ENCODE peak calls at places on chromosomes 3 and 15, in seven cellular contexts. One of them, this sample, is unnamed. For H3K4me1, the result is how much of the 10 kb centered on the place peaks cover.

GRCh38 chr15:50676799-50677483 is 9.7 kb downstream of the TRPM7 start:
- DNase-seq in SK-N-SH: no peak
- DNase-seq in CD8-positive, alpha-beta memory T cell: no peak
- DNase-seq in colonic mucosa: no peak
- DNase-seq in heart right ventricle: no peak
- DNase-seq in H9: no peak
- DNase-seq in testis: no peak
- DNase-seq in this sample: peak

GRCh38 chr3:24199775-24200247 is 254.7 kb downstream of the NR1D2 start:
- DNase-seq in heart right ventricle: no peak
- DNase-seq in SK-N-SH: peak
- DNase-seq in H9: no peak
- DNase-seq in CD8-positive, alpha-beta memory T cell: no peak
- DNase-seq in colonic mucosa: no peak
- DNase-seq in testis: no peak
- DNase-seq in this sample: no peak

GRCh38 chr3:57977755-57978715 is 30.2 kb upstream of the FLNB start:
- DNase-seq in testis: no peak
- DNase-seq in heart right ventricle: no peak
- DNase-seq in colonic mucosa: peak
- DNase-seq in SK-N-SH: peak
- DNase-seq in H9: no peak
- DNase-seq in CD8-positive, alpha-beta memory T cell: no peak
- DNase-seq in this sample: no peak

GRCh38 chr3:120506828-120507774 is 56.3 kb upstream of the FSTL1 start:
- DNase-seq in heart right ventricle: peak
- DNase-seq in colonic mucosa: peak
- DNase-seq in SK-N-SH: peak
- DNase-seq in H9: no peak
- DNase-seq in CD8-positive, alpha-beta memory T cell: no peak
- DNase-seq in testis: peak
- DNase-seq in this sample: peak

GRCh38 chr3:190617185-190617584 is 103.3 kb downstream of the IL1RAP start:
- DNase-seq in H9: no peak
- DNase-seq in colonic mucosa: no peak
- DNase-seq in CD8-positive, alpha-beta memory T cell: no peak
- DNase-seq in testis: no peak
- DNase-seq in SK-N-SH: no peak
- DNase-seq in heart right ventricle: peak
- DNase-seq in this sample: no peak

GRCh38 chr15:55586808-55587207 is 1.3 kb downstream of the PYGO1 start:
- DNase-seq in colonic mucosa: no peak
- DNase-seq in testis: no peak
- DNase-seq in H9: no peak
- DNase-seq in CD8-positive, alpha-beta memory T cell: no peak
- DNase-seq in heart right ventricle: no peak
- DNase-seq in SK-N-SH: no peak
- DNase-seq in this sample: peak

GRCh38 chr15:76994971-76995945 is at the start of gene PSTPIP1:
- DNase-seq in CD8-positive, alpha-beta memory T cell: peak
- DNase-seq in H9: no peak
- DNase-seq in SK-N-SH: peak
- DNase-seq in colonic mucosa: no peak
- DNase-seq in testis: no peak
- DNase-seq in heart right ventricle: no peak
- DNase-seq in this sample: peak

GRCh38 chr3:11624704-11625375 is 18.9 kb downstream of the VGLL4 start:
- DNase-seq in testis: no peak
- DNase-seq in colonic mucosa: no peak
- DNase-seq in heart right ventricle: no peak
- DNase-seq in H9: no peak
- DNase-seq in SK-N-SH: no peak
- DNase-seq in CD8-positive, alpha-beta memory T cell: peak
- DNase-seq in this sample: no peak

GRCh38 chr15:61938249-61938648 is 122.0 kb downstream of the VPS13C start:
- DNase-seq in testis: no peak
- DNase-seq in SK-N-SH: no peak
- DNase-seq in colonic mucosa: no peak
- DNase-seq in CD8-positive, alpha-beta memory T cell: no peak
- DNase-seq in heart right ventricle: no peak
- DNase-seq in H9: no peak
- DNase-seq in this sample: no peak

GRCh38 chr3:194375473-194375872 is 5.9 kb upstream of the LRRC15 start:
- DNase-seq in colonic mucosa: no peak
- DNase-seq in heart right ventricle: no peak
- DNase-seq in CD8-positive, alpha-beta memory T cell: no peak
- DNase-seq in H9: peak
- DNase-seq in testis: no peak
- DNase-seq in SK-N-SH: no peak
- DNase-seq in this sample: no peak

GRCh38 chr15:59555696-59556095 is 55.9 kb upstream of the GCNT3 start:
- DNase-seq in H9: no peak
- DNase-seq in SK-N-SH: no peak
- DNase-seq in colonic mucosa: peak
- DNase-seq in heart right ventricle: no peak
- DNase-seq in testis: no peak
- DNase-seq in CD8-positive, alpha-beta memory T cell: no peak
- DNase-seq in this sample: no peak

GRCh38 chr3:59247402-59247841 is 197.6 kb upstream of the CFAP20DC start:
- DNase-seq in SK-N-SH: no peak
- DNase-seq in H9: no peak
- DNase-seq in CD8-positive, alpha-beta memory T cell: no peak
- DNase-seq in testis: no peak
- DNase-seq in heart right ventricle: no peak
- DNase-seq in colonic mucosa: no peak
- DNase-seq in this sample: peak

GRCh38 chr3:15271785-15272381 is 60.5 kb downstream of the SH3BP5 start:
- DNase-seq in testis: peak
- DNase-seq in SK-N-SH: no peak
- DNase-seq in H9: no peak
- DNase-seq in heart right ventricle: peak
- DNase-seq in colonic mucosa: peak
- DNase-seq in CD8-positive, alpha-beta memory T cell: peak
- DNase-seq in this sample: no peak

GRCh38 chr15:101608182-101608581 is 44.0 kb downstream of the TM2D3 start:
- DNase-seq in H9: no peak
- DNase-seq in colonic mucosa: no peak
- DNase-seq in SK-N-SH: no peak
- DNase-seq in heart right ventricle: no peak
- DNase-seq in testis: no peak
- DNase-seq in CD8-positive, alpha-beta memory T cell: no peak
- DNase-seq in this sample: peak

GRCh38 chr15:68593826-68594532 is 15.2 kb downstream of the CORO2B start:
- DNase-seq in H9: no peak
- DNase-seq in colonic mucosa: no peak
- DNase-seq in heart right ventricle: no peak
- DNase-seq in CD8-positive, alpha-beta memory T cell: no peak
- DNase-seq in SK-N-SH: no peak
- DNase-seq in testis: no peak
- DNase-seq in this sample: no peak

GRCh38 chr15:68594533-68595259 is 15.9 kb downstream of the CORO2B start:
- DNase-seq in CD8-positive, alpha-beta memory T cell: no peak
- DNase-seq in testis: no peak
- DNase-seq in heart right ventricle: no peak
- DNase-seq in colonic mucosa: no peak
- DNase-seq in H9: no peak
- DNase-seq in SK-N-SH: no peak
- DNase-seq in this sample: no peak

GRCh38 chr15:68596691-68597090 is 17.9 kb downstream of the CORO2B start:
- DNase-seq in H9: no peak
- DNase-seq in SK-N-SH: no peak
- DNase-seq in heart right ventricle: no peak
- DNase-seq in colonic mucosa: no peak
- DNase-seq in CD8-positive, alpha-beta memory T cell: no peak
- DNase-seq in testis: no peak
- DNase-seq in this sample: no peak

GRCh38 chr15:68595761-68596160 is 17.0 kb downstream of the CORO2B start:
- DNase-seq in heart right ventricle: no peak
- DNase-seq in testis: no peak
- DNase-seq in CD8-positive, alpha-beta memory T cell: no peak
- DNase-seq in SK-N-SH: no peak
- DNase-seq in colonic mucosa: no peak
- DNase-seq in H9: no peak
- DNase-seq in this sample: no peak

GRCh38 chr15:68595260-68595564 is 16.4 kb downstream of the CORO2B start:
- DNase-seq in colonic mucosa: no peak
- DNase-seq in SK-N-SH: no peak
- DNase-seq in testis: no peak
- DNase-seq in CD8-positive, alpha-beta memory T cell: no peak
- DNase-seq in heart right ventricle: no peak
- DNase-seq in H9: no peak
- DNase-seq in this sample: no peak
- H3K4me1 ChIP-seq in colonic mucosa: under half
- H3K4me1 ChIP-seq in SK-N-SH: under half
- H3K4me1 ChIP-seq in testis: under half
- H3K4me1 ChIP-seq in CD8-positive, alpha-beta memory T cell: under half
- H3K4me1 ChIP-seq in heart right ventricle: half or more
- H3K4me1 ChIP-seq in H9: under half
- H3K4me1 ChIP-seq in this sample: under half

DNA sequence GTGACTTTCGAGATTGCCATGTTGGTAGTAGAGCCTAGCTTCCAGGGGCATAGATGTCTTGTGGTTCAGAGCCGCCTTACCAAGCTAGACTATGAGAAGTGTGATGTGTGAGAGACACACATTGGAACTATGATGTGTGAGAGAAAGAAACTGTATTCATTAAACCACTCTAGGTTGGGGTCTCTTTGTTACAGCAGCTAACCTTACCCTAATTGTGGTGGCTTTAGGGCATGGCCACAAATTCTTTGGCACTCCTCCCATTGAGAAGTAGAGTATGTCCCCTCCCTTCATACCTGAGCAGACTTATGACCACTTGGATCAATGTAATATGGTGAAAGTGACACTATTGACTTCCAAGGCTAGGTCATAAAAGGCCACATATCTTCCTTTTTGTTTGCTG is 35.3 kb upstream of the CDV3 start:
- DNase-seq in CD8-positive, alpha-beta memory T cell: no peak
- DNase-seq in heart right ventricle: no peak
- DNase-seq in H9: no peak
- DNase-seq in SK-N-SH: no peak
- DNase-seq in testis: no peak
- DNase-seq in colonic mucosa: no peak
- DNase-seq in this sample: no peak
- H3K4me1 ChIP-seq in CD8-positive, alpha-beta memory T cell: under half
- H3K4me1 ChIP-seq in heart right ventricle: under half
- H3K4me1 ChIP-seq in H9: under half
- H3K4me1 ChIP-seq in SK-N-SH: under half
- H3K4me1 ChIP-seq in testis: under half
- H3K4me1 ChIP-seq in colonic mucosa: under half
- H3K4me1 ChIP-seq in this sample: under half

DNA sequence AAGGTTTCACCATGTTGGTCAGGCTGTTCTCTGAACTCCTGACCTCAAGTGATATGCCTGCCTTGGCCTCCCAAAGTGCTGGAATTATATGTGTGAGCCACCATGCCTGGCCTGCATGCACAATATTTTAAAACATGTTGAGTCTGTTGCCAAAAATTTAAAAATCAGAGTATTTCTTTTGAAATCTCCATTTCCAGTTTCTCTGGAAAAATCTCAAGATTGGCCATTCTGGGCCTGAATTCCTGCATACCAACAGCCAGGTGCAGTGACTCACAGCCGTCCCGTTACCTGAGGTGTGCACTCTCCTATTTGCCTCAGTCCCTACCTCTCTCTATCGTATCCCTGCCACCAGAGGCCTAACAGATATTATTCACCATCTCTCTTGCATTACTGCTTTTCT is 15.0 kb upstream of the COPG1 start:
- DNase-seq in heart right ventricle: no peak
- DNase-seq in SK-N-SH: no peak
- DNase-seq in H9: no peak
- DNase-seq in CD8-positive, alpha-beta memory T cell: no peak
- DNase-seq in testis: no peak
- DNase-seq in colonic mucosa: no peak
- DNase-seq in this sample: no peak
- H3K4me1 ChIP-seq in heart right ventricle: under half
- H3K4me1 ChIP-seq in SK-N-SH: under half
- H3K4me1 ChIP-seq in H9: under half
- H3K4me1 ChIP-seq in CD8-positive, alpha-beta memory T cell: under half
- H3K4me1 ChIP-seq in testis: under half
- H3K4me1 ChIP-seq in colonic mucosa: under half
- H3K4me1 ChIP-seq in this sample: under half

GRCh38 chr3:138941259-138941885 is 5.6 kb downstream of the FOXL2 start:
- DNase-seq in CD8-positive, alpha-beta memory T cell: no peak
- DNase-seq in heart right ventricle: no peak
- DNase-seq in H9: peak
- DNase-seq in colonic mucosa: peak
- DNase-seq in testis: peak
- DNase-seq in SK-N-SH: peak
- DNase-seq in this sample: no peak
- H3K4me1 ChIP-seq in CD8-positive, alpha-beta memory T cell: under half
- H3K4me1 ChIP-seq in heart right ventricle: half or more
- H3K4me1 ChIP-seq in H9: under half
- H3K4me1 ChIP-seq in colonic mucosa: under half
- H3K4me1 ChIP-seq in testis: under half
- H3K4me1 ChIP-seq in SK-N-SH: under half
- H3K4me1 ChIP-seq in this sample: under half

DNA sequence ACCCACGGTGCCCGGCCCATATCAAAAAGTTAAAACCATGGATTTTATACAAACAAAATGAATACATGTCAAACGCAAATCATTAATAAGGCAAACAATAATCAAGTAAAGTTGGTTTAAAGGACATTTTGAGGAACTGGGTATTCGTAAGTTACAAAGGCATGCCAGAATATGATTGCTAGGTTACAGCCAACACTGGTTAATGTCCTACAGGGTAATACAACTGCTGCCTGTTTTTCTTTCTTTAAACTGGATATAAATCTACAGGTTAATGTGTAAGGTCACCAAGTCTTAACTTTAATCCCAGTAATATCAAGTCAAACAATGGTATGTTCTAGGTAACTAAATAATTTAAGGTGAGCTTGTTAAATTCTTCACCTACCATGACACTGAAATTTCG is 166.1 kb downstream of the PTPRG start:
- DNase-seq in CD8-positive, alpha-beta memory T cell: no peak
- DNase-seq in SK-N-SH: no peak
- DNase-seq in colonic mucosa: no peak
- DNase-seq in testis: no peak
- DNase-seq in heart right ventricle: no peak
- DNase-seq in H9: no peak
- DNase-seq in this sample: no peak
- H3K4me1 ChIP-seq in CD8-positive, alpha-beta memory T cell: under half
- H3K4me1 ChIP-seq in SK-N-SH: under half
- H3K4me1 ChIP-seq in colonic mucosa: under half
- H3K4me1 ChIP-seq in testis: under half
- H3K4me1 ChIP-seq in heart right ventricle: under half
- H3K4me1 ChIP-seq in H9: under half
- H3K4me1 ChIP-seq in this sample: under half

GRCh38 chr3:195854628-195855300 is 43.0 kb upstream of the MUC4 start:
- DNase-seq in testis: no peak
- DNase-seq in heart right ventricle: no peak
- DNase-seq in CD8-positive, alpha-beta memory T cell: no peak
- DNase-seq in SK-N-SH: no peak
- DNase-seq in colonic mucosa: no peak
- DNase-seq in H9: no peak
- DNase-seq in this sample: no peak
- H3K4me1 ChIP-seq in testis: under half
- H3K4me1 ChIP-seq in heart right ventricle: under half
- H3K4me1 ChIP-seq in CD8-positive, alpha-beta memory T cell: under half
- H3K4me1 ChIP-seq in SK-N-SH: under half
- H3K4me1 ChIP-seq in colonic mucosa: under half
- H3K4me1 ChIP-seq in H9: under half
- H3K4me1 ChIP-seq in this sample: under half

GRCh38 chr3:66441124-66441523 is 59.7 kb downstream of the LRIG1 start:
- DNase-seq in SK-N-SH: no peak
- DNase-seq in heart right ventricle: no peak
- DNase-seq in testis: no peak
- DNase-seq in H9: no peak
- DNase-seq in CD8-positive, alpha-beta memory T cell: no peak
- DNase-seq in colonic mucosa: no peak
- DNase-seq in this sample: peak
- H3K4me1 ChIP-seq in SK-N-SH: under half
- H3K4me1 ChIP-seq in heart right ventricle: half or more
- H3K4me1 ChIP-seq in testis: under half
- H3K4me1 ChIP-seq in H9: under half
- H3K4me1 ChIP-seq in CD8-positive, alpha-beta memory T cell: under half
- H3K4me1 ChIP-seq in colonic mucosa: under half
- H3K4me1 ChIP-seq in this sample: under half

GRCh38 chr15:57379487-57379886 is 3.2 kb downstream of the CGNL1 start:
- DNase-seq in SK-N-SH: no peak
- DNase-seq in colonic mucosa: no peak
- DNase-seq in testis: no peak
- DNase-seq in CD8-positive, alpha-beta memory T cell: no peak
- DNase-seq in H9: no peak
- DNase-seq in heart right ventricle: no peak
- DNase-seq in this sample: no peak
- H3K4me1 ChIP-seq in SK-N-SH: under half
- H3K4me1 ChIP-seq in colonic mucosa: under half
- H3K4me1 ChIP-seq in testis: under half
- H3K4me1 ChIP-seq in CD8-positive, alpha-beta memory T cell: under half
- H3K4me1 ChIP-seq in H9: under half
- H3K4me1 ChIP-seq in heart right ventricle: under half
- H3K4me1 ChIP-seq in this sample: under half